ENCODE peak calls at places on chromosomes 13 and 19, in six cellular contexts. U is adipocyte; V is uterus; K is CMK; G is transverse colon; Y is activated T-helper 2 cell treated with anti-CD3 and anti-CD28 coated beads, Interferon-gamma antibody, Interleukin-2, Interleukin-4, amounts not matched to agents 10 μg/mL and 5 μg/mL and 100 μg/mL, durations not matched to agents 14 hours and 24 hours and 36 hours. T is an unnamed sample.

GRCh38 chr13:47158583-47158982 is 261.7 kb upstream of the HTR2A start:
- DNase-seq in U (no peak), K (no peak), G (no peak), V (no peak), Y (no peak), T (no peak)

GRCh38 chr13:36069881-36070366 is 61.3 kb downstream of the DCLK1 start:
- DNase-seq in K (no peak), U (peak), Y (no peak), V (peak), G (no peak), T (no peak)

GRCh38 chr13:73167046-73167820 is 108.4 kb downstream of the KLF5 start:
- DNase-seq in V (no peak), U (peak), Y (no peak), G (no peak), K (no peak), T (no peak)

GRCh38 chr13:79749556-79749955 is 268.6 kb downstream of the NDFIP2 start:
- DNase-seq in V (no peak), U (no peak), G (no peak), Y (no peak), K (no peak), T (no peak)

GRCh38 chr13:107370036-107370785 is 802.3 kb upstream of the ARGLU1 start:
- DNase-seq in K (no peak), U (peak), G (no peak), Y (no peak), V (no peak), T (no peak)

GRCh38 chr13:111664060-111664459 is 343.6 kb downstream of the TEX29 start:
- DNase-seq in K (no peak), G (no peak), U (no peak), Y (no peak), V (no peak), T (no peak)

GRCh38 chr13:22050951-22051563 is 380.2 kb downstream of the FGF9 start:
- DNase-seq in U (no peak), Y (no peak), G (no peak), V (no peak), K (no peak), T (no peak)

GRCh38 chr19:40190891-40191835 is at the start of gene MAP3K10:
- DNase-seq in V (peak), G (peak), K (no peak), Y (peak), U (peak), T (peak)

GRCh38 chr19:41541990-41542584 is 33.9 kb upstream of the CEACAM21 start:
- DNase-seq in Y (peak), U (peak), G (peak), V (no peak), K (no peak), T (no peak)

GRCh38 chr19:38693380-38694223 is 46.2 kb downstream of the ACTN4 start:
- DNase-seq in G (peak), U (peak), K (peak), Y (no peak), V (no peak), T (peak)

GRCh38 chr19:37931941-37932655 is 25.1 kb downstream of the SIPA1L3 start:
- DNase-seq in V (peak), Y (no peak), G (peak), K (no peak), U (peak), T (peak)

GRCh38 chr13:34675626-34676025 is 266.4 kb upstream of the NBEA start:
- DNase-seq in V (no peak), Y (no peak), G (no peak), U (no peak), K (no peak), T (no peak)

GRCh38 chr13:28022848-28023518 is 34.5 kb upstream of the URAD start:
- DNase-seq in V (no peak), Y (no peak), K (no peak), G (no peak), U (peak), T (no peak)

GRCh38 chr13:97359181-97360057 is 74.5 kb upstream of the RAP2A start:
- DNase-seq in U (peak), K (peak), V (peak), G (peak), Y (peak), T (peak)

GRCh38 chr19:3056454-3057016 is 5.8 kb downstream of the TLE5 start:
- DNase-seq in V (no peak), Y (no peak), G (no peak), K (no peak), U (no peak), T (no peak)

GRCh38 chr19:1907563-1908363 is 2.6 kb downstream of the ADAT3 start:
- DNase-seq in U (no peak), G (peak), V (no peak), K (no peak), Y (no peak), T (no peak)